ENCODE peak calls at places on chromosomes 4 and X, in five cellular contexts. Q is upper lobe of left lung, J is body of pancreas, Z is ovary, X is uterus. B is an unnamed sample.

GRCh38 chr4:147480891-147481576 is at the start of gene EDNRA:
- DNase-seq in J (peak; percentile 11), Q (peak; percentile 22), Z (peak; percentile 48), X (peak; percentile 52), B (no peak)

GRCh38 chrX:69808375-69808774 is 192.5 kb downstream of the EDA start:
- DNase-seq in X (no peak), J (no peak), Q (no peak), Z (no peak), B (no peak)

GRCh38 chr4:184293552-184293951 is 75.9 kb upstream of the ENPP6 start:
- DNase-seq in J (no peak), Q (peak; percentile 67), X (no peak), Z (no peak), B (no peak)

GRCh38 chr4:54228064-54228527 is 997 bp upstream of the PDGFRA start:
- DNase-seq in Q (peak; percentile 47), Z (peak; percentile 93), X (peak; percentile 85), J (peak; percentile 64), B (peak; percentile 37)

GRCh38 chr4:95255396-95256107 is 293.2 kb downstream of the UNC5C start:
- DNase-seq in J (no peak), X (no peak), Q (no peak), Z (no peak), B (peak; percentile 3)

GRCh38 chr4:125317526-125317880 is 2.7 kb downstream of the FAT4 start:
- DNase-seq in Z (peak; percentile 43), Q (no peak), X (peak; percentile 43), J (no peak), B (peak; percentile 14)

GRCh38 chr4:108619372-108620100 is 840 bp upstream of the RPL34 start:
- DNase-seq in Z (no peak), X (no peak), J (no peak), Q (no peak), B (peak; percentile 17)

GRCh38 chr4:79241846-79242245 is 84.0 kb downstream of the NAA11 start:
- DNase-seq in J (no peak), X (no peak), Q (no peak), Z (no peak), B (no peak)

GRCh38 chr4:22091906-22092305 is 143.3 kb upstream of the KCNIP4 start:
- DNase-seq in X (no peak), Z (no peak), J (no peak), Q (no peak), B (no peak)

GRCh38 chr4:184010696-184011095 is 105.6 kb downstream of the STOX2 start:
- DNase-seq in X (no peak), J (no peak), Q (no peak), Z (no peak), B (no peak)

GRCh38 chrX:135740683-135741149 is 27.3 kb downstream of the CT45A3 start:
- DNase-seq in Z (no peak), X (no peak), J (peak; percentile 12), Q (no peak), B (no peak)
- TF ChIP-seq POLR2A in Z (no peak), X (no peak), J (no peak), Q (no peak), B (no peak)

GRCh38 chrX:15675490-15675921 is 10.9 kb upstream of the CLTRN start:
- DNase-seq in J (peak; percentile 83), Q (peak; percentile 87), X (no peak), Z (peak; percentile 89), B (peak; percentile 91)
- TF ChIP-seq POLR2A in J (no peak), Q (no peak), X (no peak), Z (peak; percentile 38), B (peak; percentile 60)

DNA sequence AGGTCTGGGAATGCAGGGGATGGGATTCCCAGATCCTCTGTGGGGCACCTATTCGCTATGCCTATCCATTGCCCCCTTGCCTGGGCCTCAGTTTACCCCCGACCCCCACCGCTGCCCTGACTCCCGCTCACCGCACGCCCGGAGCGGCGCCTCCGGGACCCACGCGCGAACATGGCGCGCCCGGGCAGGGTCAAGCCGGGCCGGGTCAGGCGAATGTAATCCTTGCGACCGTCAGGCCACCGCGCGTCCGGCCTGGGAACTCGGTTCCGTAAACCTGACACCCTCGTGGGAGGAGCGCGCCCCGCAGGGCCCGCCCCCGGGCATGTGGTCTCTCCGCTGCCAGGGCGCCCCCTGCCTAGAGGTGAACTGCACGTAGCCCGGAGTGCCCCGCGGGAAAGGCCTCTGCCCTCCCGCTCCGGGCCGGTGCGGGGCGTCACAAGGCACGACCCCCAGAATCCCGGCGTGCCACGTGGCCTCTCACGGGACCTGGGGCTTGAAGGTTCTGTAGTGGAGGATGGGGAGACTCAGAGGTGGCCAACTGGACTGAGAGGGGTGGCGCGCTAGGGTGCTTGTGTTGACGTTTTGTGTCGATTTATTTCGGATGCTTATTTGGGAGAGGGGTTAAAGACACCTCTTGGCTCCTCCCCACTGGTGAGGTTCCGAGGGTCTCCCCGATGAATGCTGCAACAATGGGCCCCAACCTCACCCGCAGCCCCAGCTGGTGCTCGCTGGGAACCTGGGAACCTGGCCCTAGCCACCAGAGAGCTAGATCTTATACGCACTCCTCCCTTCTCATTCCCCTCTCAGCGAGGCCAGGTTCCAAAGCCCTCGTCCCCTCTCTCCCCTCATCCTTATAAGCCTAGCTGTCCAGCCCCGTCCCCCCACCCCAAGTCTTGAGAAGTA is at the start of gene PRICKLE3:
- DNase-seq in X (peak; percentile 81), Q (peak; percentile 91), J (peak; percentile 84), Z (peak; percentile 84), B (peak; percentile 71)
- TF ChIP-seq POLR2A in X (peak; percentile 72), Q (no peak), J (peak; percentile 73), Z (peak; percentile 37), B (peak; percentile 51)

GRCh38 chr4:7890635-7891393 is 48.8 kb downstream of the AFAP1 start:
- DNase-seq in J (no peak), Z (no peak), Q (no peak), X (no peak), B (no peak)

GRCh38 chr4:7894098-7894676 is 45.5 kb downstream of the AFAP1 start:
- DNase-seq in X (no peak), Z (no peak), Q (no peak), J (no peak), B (no peak)

GRCh38 chr4:7894677-7895181 is 44.9 kb downstream of the AFAP1 start:
- DNase-seq in X (no peak), Q (no peak), J (no peak), Z (no peak), B (no peak)

GRCh38 chr4:7893539-7893938 is 46.1 kb downstream of the AFAP1 start:
- DNase-seq in Q (no peak), J (no peak), Z (no peak), X (no peak), B (no peak)

DNA sequence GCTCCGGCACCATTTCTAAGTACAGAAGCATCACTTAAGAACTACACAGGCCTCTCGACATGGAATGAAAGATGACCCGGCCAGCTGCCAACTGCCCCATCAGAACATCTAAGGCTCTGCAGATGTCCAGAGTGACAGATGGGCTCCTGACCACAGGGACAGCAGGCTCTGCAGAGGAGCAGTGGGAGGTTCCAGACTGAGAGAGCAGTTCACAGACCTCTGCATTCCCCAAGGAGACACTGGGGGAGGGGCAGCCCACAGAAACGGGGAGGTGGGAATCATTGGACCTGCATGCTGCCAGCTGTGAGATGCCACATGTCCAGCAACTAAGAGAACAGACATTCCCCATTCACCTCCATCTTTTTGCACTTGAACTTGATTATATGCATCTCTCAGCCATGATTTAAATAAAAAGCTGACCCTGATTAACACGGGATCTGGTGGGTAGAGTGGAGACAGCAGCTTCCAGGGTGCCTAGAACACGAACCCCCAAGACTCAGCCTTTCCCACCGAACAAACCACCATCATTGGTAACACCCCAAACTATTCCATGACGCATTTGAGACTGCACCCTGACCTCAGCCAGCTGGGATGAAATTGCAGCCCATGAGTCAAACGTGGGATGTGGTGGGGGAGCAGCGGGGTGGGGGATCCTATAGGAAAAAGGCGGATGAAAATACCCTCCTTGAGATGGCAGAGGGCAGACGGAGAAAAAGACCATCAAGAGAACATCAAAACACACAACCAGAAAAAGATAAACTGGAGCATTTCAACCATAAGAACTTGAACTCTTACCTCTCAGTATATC is 47.2 kb downstream of the AFAP1 start:
- DNase-seq in X (peak; percentile 39), Z (no peak), Q (no peak), J (peak; percentile 16), B (no peak)
- TF ChIP-seq POLR2A in X (no peak), Z (no peak), Q (no peak), J (no peak), B (no peak)

GRCh38 chr4:65242156-65242846 is 428.0 kb downstream of the EPHA5 start:
- DNase-seq in J (no peak), Q (no peak), X (no peak), Z (no peak), B (no peak)

GRCh38 chr4:65241257-65241997 is 428.9 kb downstream of the EPHA5 start:
- DNase-seq in J (no peak), X (no peak), Z (no peak), Q (no peak), B (no peak)
- TF ChIP-seq POLR2A in J (no peak), X (no peak), Z (no peak), Q (no peak), B (no peak)

DNA sequence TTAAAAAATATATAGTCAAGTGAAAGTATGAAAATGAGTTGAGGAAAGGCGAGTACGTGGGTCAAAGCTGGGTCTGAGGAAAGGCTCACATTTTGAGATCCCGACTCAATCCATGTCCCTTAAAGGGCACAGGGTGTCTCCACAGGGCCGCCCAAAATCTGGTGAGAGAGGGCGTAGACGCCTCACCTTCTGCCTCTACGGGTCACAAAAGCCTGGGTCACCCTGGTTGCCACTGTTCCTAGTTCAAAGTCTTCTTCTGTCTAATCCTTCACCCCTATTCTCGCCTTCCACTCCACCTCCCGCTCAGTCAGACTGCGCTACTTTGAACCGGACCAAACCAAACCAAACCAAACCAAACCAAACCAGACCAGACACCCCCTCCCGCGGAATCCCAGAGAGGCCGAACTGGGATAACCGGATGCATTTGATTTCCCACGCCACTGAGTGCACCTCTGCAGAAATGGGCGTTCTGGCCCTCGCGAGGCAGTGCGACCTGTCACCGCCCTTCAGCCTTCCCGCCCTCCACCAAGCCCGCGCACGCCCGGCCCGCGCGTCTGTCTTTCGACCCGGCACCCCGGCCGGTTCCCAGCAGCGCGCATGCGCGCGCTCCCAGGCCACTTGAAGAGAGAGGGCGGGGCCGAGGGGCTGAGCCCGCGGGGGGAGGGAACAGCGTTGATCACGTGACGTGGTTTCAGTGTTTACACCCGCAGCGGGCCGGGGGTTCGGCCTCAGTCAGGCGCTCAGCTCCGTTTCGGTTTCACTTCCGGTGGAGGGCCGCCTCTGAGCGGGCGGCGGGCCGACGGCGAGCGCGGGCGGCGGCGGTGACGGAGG is at the start of gene FMR1:
- DNase-seq in X (peak; percentile 93), Z (peak; percentile 95), Q (peak; percentile 93), J (peak; percentile 95), B (peak; percentile 94)
- TF ChIP-seq POLR2A in X (peak; percentile 57), Z (peak; percentile 24), Q (peak; percentile 14), J (peak; percentile 52), B (peak; percentile 23)

DNA sequence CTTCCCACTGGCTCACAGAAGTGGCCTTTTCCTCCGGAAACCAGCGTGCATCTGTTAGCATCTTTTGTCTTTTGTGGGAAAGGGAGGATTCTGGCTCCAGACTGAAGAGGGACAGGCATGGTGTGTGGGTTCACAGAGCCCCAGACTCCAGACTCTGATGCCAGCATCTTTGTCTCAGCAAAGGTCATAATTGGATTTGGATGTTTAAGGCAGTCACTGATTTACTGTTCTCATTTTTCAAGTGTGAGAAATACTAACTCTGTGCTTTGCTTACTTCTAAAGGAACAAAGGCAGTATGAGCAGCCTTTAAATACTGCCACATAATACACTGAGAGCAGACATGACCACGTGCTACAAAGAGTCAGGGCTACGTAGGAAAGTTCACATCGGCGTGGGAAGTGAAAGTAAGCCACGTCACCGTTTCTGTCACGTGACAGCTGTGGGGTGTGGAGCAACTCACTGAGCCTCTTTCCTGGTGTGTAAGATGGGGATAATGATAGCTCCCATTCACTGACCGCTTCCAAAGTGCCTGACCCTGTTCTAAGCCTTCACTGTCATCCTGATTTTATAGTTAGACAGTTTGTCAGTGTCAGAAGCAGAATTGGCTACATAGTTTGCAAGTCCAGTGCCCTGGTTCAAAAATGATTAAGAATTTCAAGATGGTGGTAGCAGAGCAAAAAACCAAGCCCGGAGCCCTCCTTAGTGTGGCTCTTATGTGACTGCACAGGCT is 24.8 kb upstream of the TMSB4X start:
- DNase-seq in Z (peak; percentile 87), X (peak; percentile 85), J (peak; percentile 69), Q (peak; percentile 86), B (peak; percentile 89)
- TF ChIP-seq POLR2A in Z (no peak), X (peak; percentile 16), J (peak; percentile 50), Q (peak; percentile 19), B (no peak)

B was measured in erythroblast.